ENCODE peak calls at places on chromosomes 13 and 19, in six cellular contexts. P, N, G, R, Q and Z are unnamed samples.

GRCh38 chr13:77503398-77503797 is 32.1 kb upstream of the SCEL start:
- DNase-seq in G (peak), P (no peak), Q (no peak), R (no peak), N (no peak), Z (no peak)

GRCh38 chr13:66329988-66330429 is 900.1 kb downstream of the PCDH9 start:
- DNase-seq in Q (no peak), R (no peak), N (no peak), P (no peak), G (no peak), Z (no peak)

GRCh38 chr19:45152504-45153338 is 8.1 kb downstream of the NKPD1 start:
- DNase-seq in R (peak), N (peak), G (no peak), Q (peak), P (peak), Z (peak)

GRCh38 chr13:101121608-101122007 is 294.7 kb downstream of the NALCN start:
- DNase-seq in P (no peak), R (no peak), G (no peak), Q (no peak), N (no peak), Z (no peak)

GRCh38 chr19:40598918-40599307 is 2.3 kb upstream of the LTBP4 start:
- DNase-seq in G (no peak), N (no peak), Q (no peak), P (no peak), R (no peak), Z (no peak)

GRCh38 chr13:39773833-39774232 is 118.4 kb downstream of the COG6 start:
- DNase-seq in R (no peak), G (no peak), Q (no peak), N (peak), P (no peak), Z (no peak)

GRCh38 chr13:50942630-50943311 is 33.2 kb downstream of the RNASEH2B start:
- DNase-seq in N (no peak), P (no peak), R (peak), G (no peak), Q (no peak), Z (no peak)

GRCh38 chr13:41554626-41555386 is 97.5 kb downstream of the RGCC start:
- DNase-seq in Q (no peak), R (no peak), G (peak), P (no peak), N (no peak), Z (no peak)

GRCh38 chr13:91576590-91576989 is 178.2 kb downstream of the GPC5 start:
- DNase-seq in N (no peak), Q (no peak), P (no peak), G (peak), R (peak), Z (no peak)

GRCh38 chr19:47518139-47518538 is 3.3 kb upstream of the NAPA start:
- DNase-seq in Q (no peak), N (no peak), R (no peak), P (no peak), G (peak), Z (no peak)

GRCh38 chr13:42211704-42212103 is 60.2 kb upstream of the AKAP11 start:
- DNase-seq in G (no peak), N (peak), R (no peak), P (no peak), Q (no peak), Z (no peak)

GRCh38 chr19:3193256-3194062 is 7.7 kb downstream of the NCLN start:
- DNase-seq in G (no peak), Q (no peak), R (no peak), P (no peak), N (no peak), Z (no peak)

GRCh38 chr13:24827799-24828198 is 63.8 kb downstream of the RNF17 start:
- DNase-seq in Q (no peak), N (no peak), P (no peak), G (no peak), R (no peak), Z (no peak)

GRCh38 chr13:76820759-76821158 is 65.4 kb downstream of the KCTD12 start:
- DNase-seq in R (peak), N (peak), Q (no peak), P (peak), G (no peak), Z (no peak)

GRCh38 chr19:50008532-50008931 is 16.6 kb downstream of the VRK3 start:
- DNase-seq in P (peak), R (peak), N (peak), G (no peak), Q (no peak), Z (no peak)

DNA sequence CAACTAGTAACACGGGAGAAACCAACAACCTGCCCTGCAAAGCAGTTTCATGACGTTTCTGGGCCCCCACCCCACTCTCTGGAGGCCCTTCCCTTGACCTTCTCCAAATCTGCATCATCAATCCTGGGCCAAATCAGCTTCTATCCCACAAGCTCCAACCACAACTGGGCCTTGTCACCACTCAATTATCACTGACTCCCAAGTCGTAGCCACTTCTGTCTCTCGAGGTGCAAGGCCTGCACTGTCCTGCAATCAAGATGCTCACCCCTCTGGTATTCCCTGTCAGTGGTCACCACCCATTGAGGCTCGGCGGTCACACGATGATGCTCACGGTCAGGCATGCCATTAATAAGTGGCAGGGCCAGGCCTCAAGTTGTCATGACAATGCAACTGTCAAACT is 7.4 kb downstream of the ELAVL1 start:
- DNase-seq in P (no peak), R (no peak), Q (no peak), N (peak), G (no peak), Z (no peak)
- H3K4me3 ChIP-seq in P (no peak), R (no peak), Q (no peak), N (no peak), G (no peak), Z (no peak)

DNA sequence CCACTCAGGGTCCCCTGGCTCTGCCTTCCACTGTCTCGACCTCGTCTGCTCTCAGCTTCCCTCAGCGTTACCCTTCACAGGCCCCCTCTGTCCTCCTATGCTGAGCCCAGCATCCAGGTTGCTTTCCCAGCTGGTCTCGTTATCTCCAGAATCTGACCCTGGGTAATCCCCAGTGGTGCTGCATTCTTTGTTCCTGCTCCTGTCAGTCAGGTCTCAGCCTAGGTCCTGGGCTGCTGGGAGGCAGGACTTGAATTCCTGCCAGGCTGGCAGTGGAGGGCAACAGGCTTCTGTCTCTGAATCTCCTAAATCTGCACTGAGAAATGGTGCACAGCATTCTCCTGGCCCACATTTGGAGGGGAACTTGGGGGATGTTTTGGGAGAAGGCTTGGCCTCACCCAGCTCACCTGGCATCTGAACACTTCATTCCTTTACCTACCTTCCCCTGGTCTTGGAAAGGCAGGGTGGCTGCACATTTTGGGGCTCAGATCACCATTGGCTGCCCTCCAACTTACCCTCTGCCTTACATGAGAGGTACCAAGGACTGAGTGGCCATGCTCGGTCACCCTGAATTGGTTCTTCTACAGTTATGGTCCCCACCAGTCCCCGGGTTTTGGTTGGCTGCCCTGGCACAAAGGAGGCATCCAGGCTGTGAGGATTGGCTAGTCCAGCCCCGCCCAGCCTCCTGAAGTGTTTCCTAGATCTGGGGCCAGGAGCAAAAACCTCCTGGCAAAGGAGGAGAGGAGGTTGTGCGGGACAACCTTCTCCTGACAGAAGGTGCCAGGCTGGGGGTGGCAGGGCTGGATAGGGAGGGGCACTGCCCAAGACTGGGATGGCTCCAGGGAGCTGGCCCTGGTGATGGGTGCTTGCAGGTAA is at the start of gene CYP4F8:
- DNase-seq in P (no peak), N (no peak), G (no peak), R (no peak), Q (no peak), Z (no peak)
- H3K27ac ChIP-seq in P (no peak), N (no peak), G (no peak), R (no peak), Q (no peak), Z (no peak)

GRCh38 chr19:708154-709141 is at the start of gene PALM:
- DNase-seq in Q (no peak), P (peak), N (no peak), R (peak), G (no peak), Z (no peak)
- H3K4me3 ChIP-seq in Q (peak), P (peak), N (peak), R (peak), G (no peak), Z (peak)

GRCh38 chr13:49651775-49652690 is 23.7 kb downstream of the ARL11 start:
- DNase-seq in Q (no peak), N (no peak), R (no peak), G (no peak), P (no peak), Z (no peak)
- H3K27ac ChIP-seq in Q (no peak), N (no peak), R (no peak), G (no peak), P (no peak), Z (no peak)